ENCODE peak calls at places on chromosomes 2 and 18, in four cellular contexts. One of them, this sample, is unnamed.

GRCh38 chr2:196159223-196159892 is 12.0 kb downstream of the STK17B start:
- DNase-seq in endodermal cell: no peak
- DNase-seq in PC-3: peak; percentile 22
- DNase-seq in HepG2: no peak
- DNase-seq in this sample: no peak

GRCh38 chr2:157053876-157054275 is 203.6 kb upstream of the GALNT5 start:
- DNase-seq in HepG2: no peak
- DNase-seq in endodermal cell: no peak
- DNase-seq in PC-3: no peak
- DNase-seq in this sample: no peak

GRCh38 chr2:189222440-189222839 is 42.9 kb upstream of the COL5A2 start:
- DNase-seq in PC-3: peak; percentile 91
- DNase-seq in endodermal cell: no peak
- DNase-seq in HepG2: no peak
- DNase-seq in this sample: peak; percentile 64

GRCh38 chr2:162153608-162154224 is 1.7 kb upstream of the GCG start:
- DNase-seq in endodermal cell: peak; percentile 85
- DNase-seq in HepG2: peak; percentile 56
- DNase-seq in PC-3: peak; percentile 81
- DNase-seq in this sample: peak; percentile 69

GRCh38 chr2:236526459-236527197 is 43.0 kb upstream of the ACKR3 start:
- DNase-seq in PC-3: no peak
- DNase-seq in HepG2: no peak
- DNase-seq in endodermal cell: no peak
- DNase-seq in this sample: no peak

GRCh38 chr2:203804070-203804469 is 63.5 kb upstream of the CTLA4 start:
- DNase-seq in PC-3: no peak
- DNase-seq in HepG2: no peak
- DNase-seq in endodermal cell: no peak
- DNase-seq in this sample: peak; percentile 85

GRCh38 chr2:239579524-239580198 is 178.8 kb upstream of the HDAC4 start:
- DNase-seq in HepG2: no peak
- DNase-seq in endodermal cell: no peak
- DNase-seq in PC-3: no peak
- DNase-seq in this sample: no peak

GRCh38 chr2:38064805-38065501 is 11.0 kb downstream of the CYP1B1 start:
- DNase-seq in HepG2: no peak
- DNase-seq in PC-3: no peak
- DNase-seq in endodermal cell: no peak
- DNase-seq in this sample: peak; percentile 41

GRCh38 chr2:109533823-109534222 is 79.9 kb downstream of the SEPTIN10 start:
- DNase-seq in PC-3: no peak
- DNase-seq in endodermal cell: peak; percentile 34
- DNase-seq in HepG2: no peak
- DNase-seq in this sample: no peak

GRCh38 chr18:76460482-76460881 is 34.6 kb downstream of the ZNF516 start:
- DNase-seq in PC-3: no peak
- DNase-seq in HepG2: no peak
- DNase-seq in endodermal cell: no peak
- DNase-seq in this sample: no peak

GRCh38 chr2:26484579-26484978 is 6.7 kb upstream of the OTOF start:
- DNase-seq in HepG2: no peak
- DNase-seq in PC-3: no peak
- DNase-seq in endodermal cell: no peak
- DNase-seq in this sample: no peak

GRCh38 chr2:240131941-240132650 is 4.0 kb downstream of the COPS9 start:
- DNase-seq in HepG2: no peak
- DNase-seq in endodermal cell: peak; percentile 83
- DNase-seq in PC-3: no peak
- DNase-seq in this sample: no peak

GRCh38 chr2:177740718-177741117 is 331.9 kb downstream of the PDE11A start:
- DNase-seq in endodermal cell: no peak
- DNase-seq in PC-3: no peak
- DNase-seq in HepG2: no peak
- DNase-seq in this sample: peak; percentile 22

GRCh38 chr2:112195167-112195766 is 57.1 kb downstream of the FBLN7 start:
- DNase-seq in PC-3: no peak
- DNase-seq in endodermal cell: peak; percentile 68
- DNase-seq in HepG2: peak; percentile 11
- DNase-seq in this sample: no peak

GRCh38 chr18:5296706-5297320 is 1.3 kb upstream of the ZBTB14 start:
- DNase-seq in endodermal cell: peak; percentile 94
- DNase-seq in PC-3: peak; percentile 70
- DNase-seq in HepG2: peak; percentile 43
- DNase-seq in this sample: peak; percentile 93

GRCh38 chr18:12628706-12629702 is 28.9 kb downstream of the SPIRE1 start:
- DNase-seq in HepG2: no peak
- DNase-seq in PC-3: peak; percentile 73
- DNase-seq in endodermal cell: no peak
- DNase-seq in this sample: peak; percentile 80

GRCh38 chr2:180705551-180705950 is 274.9 kb upstream of the UBE2E3 start:
- DNase-seq in PC-3: no peak
- DNase-seq in HepG2: no peak
- DNase-seq in endodermal cell: no peak
- DNase-seq in this sample: no peak

GRCh38 chr2:218405365-218406208 is 5.9 kb downstream of the CTDSP1 start:
- DNase-seq in endodermal cell: peak; percentile 74
- DNase-seq in HepG2: no peak
- DNase-seq in PC-3: no peak
- DNase-seq in this sample: peak; percentile 28
- H3K9ac ChIP-seq in endodermal cell: peak overlapping the region; percentile 59
- H3K9ac ChIP-seq in HepG2: peak overlapping the region; percentile 61
- H3K9ac ChIP-seq in PC-3: peak overlapping the region; percentile 46
- H3K9ac ChIP-seq in this sample: peak overlapping the region; percentile 77

GRCh38 chr2:98847853-98848252 is 88.2 kb downstream of the CRACDL start:
- DNase-seq in PC-3: no peak
- DNase-seq in HepG2: no peak
- DNase-seq in endodermal cell: no peak
- DNase-seq in this sample: no peak

GRCh38 chr2:98849113-98849512 is 86.9 kb downstream of the CRACDL start:
- DNase-seq in HepG2: no peak
- DNase-seq in endodermal cell: no peak
- DNase-seq in PC-3: no peak
- DNase-seq in this sample: no peak

GRCh38 chr2:98850074-98850473 is 86.0 kb downstream of the CRACDL start:
- DNase-seq in endodermal cell: no peak
- DNase-seq in HepG2: no peak
- DNase-seq in PC-3: no peak
- DNase-seq in this sample: no peak

GRCh38 chr2:98854675-98855074 is 81.3 kb downstream of the CRACDL start:
- DNase-seq in HepG2: no peak
- DNase-seq in endodermal cell: no peak
- DNase-seq in PC-3: no peak
- DNase-seq in this sample: no peak

GRCh38 chr2:98852903-98853302 is 83.1 kb downstream of the CRACDL start:
- DNase-seq in endodermal cell: no peak
- DNase-seq in PC-3: no peak
- DNase-seq in HepG2: no peak
- DNase-seq in this sample: no peak
- H3K27me3 ChIP-seq in endodermal cell: no peaks in the 10 kb centered on the region
- H3K27me3 ChIP-seq in PC-3: no peaks in the 10 kb centered on the region
- H3K27me3 ChIP-seq in HepG2: peaks cover 9% of the 10 kb centered on the region
- H3K27me3 ChIP-seq in this sample: peaks cover 7% of the 10 kb centered on the region

GRCh38 chr18:23826850-23827620 is 137.8 kb downstream of the LAMA3 start:
- DNase-seq in HepG2: no peak
- DNase-seq in PC-3: no peak
- DNase-seq in endodermal cell: no peak
- DNase-seq in this sample: no peak

GRCh38 chr18:23827681-23828080 is 138.4 kb downstream of the LAMA3 start:
- DNase-seq in HepG2: no peak
- DNase-seq in PC-3: peak; percentile 43
- DNase-seq in endodermal cell: no peak
- DNase-seq in this sample: no peak

GRCh38 chr18:23825978-23826405 is 136.7 kb downstream of the LAMA3 start:
- DNase-seq in PC-3: peak; percentile 37
- DNase-seq in endodermal cell: no peak
- DNase-seq in HepG2: no peak
- DNase-seq in this sample: peak; percentile 34

GRCh38 chr18:23825496-23825895 is 136.2 kb downstream of the LAMA3 start:
- DNase-seq in HepG2: no peak
- DNase-seq in PC-3: no peak
- DNase-seq in endodermal cell: no peak
- DNase-seq in this sample: no peak

GRCh38 chr18:23828426-23828825 is 139.2 kb downstream of the LAMA3 start:
- DNase-seq in PC-3: peak; percentile 88
- DNase-seq in endodermal cell: no peak
- DNase-seq in HepG2: peak; percentile 23
- DNase-seq in this sample: peak; percentile 88
- H3K27ac ChIP-seq in PC-3: peak overlapping the region; percentile 79
- H3K27ac ChIP-seq in endodermal cell: no peak overlapping the region
- H3K27ac ChIP-seq in HepG2: no peak overlapping the region
- H3K27ac ChIP-seq in this sample: no peak overlapping the region

GRCh38 chr2:98565941-98566340 is 42.4 kb downstream of the COA5 start:
- DNase-seq in HepG2: no peak
- DNase-seq in endodermal cell: no peak
- DNase-seq in PC-3: no peak
- DNase-seq in this sample: no peak

GRCh38 chr2:98563394-98563793 is 44.9 kb downstream of the COA5 start:
- DNase-seq in endodermal cell: no peak
- DNase-seq in PC-3: no peak
- DNase-seq in HepG2: no peak
- DNase-seq in this sample: no peak

GRCh38 chr2:98565286-98565860 is 42.9 kb downstream of the COA5 start:
- DNase-seq in PC-3: no peak
- DNase-seq in endodermal cell: no peak
- DNase-seq in HepG2: no peak
- DNase-seq in this sample: no peak

GRCh38 chr2:98561902-98562695 is 46.2 kb downstream of the COA5 start:
- DNase-seq in endodermal cell: no peak
- DNase-seq in HepG2: no peak
- DNase-seq in PC-3: no peak
- DNase-seq in this sample: no peak

DNA sequence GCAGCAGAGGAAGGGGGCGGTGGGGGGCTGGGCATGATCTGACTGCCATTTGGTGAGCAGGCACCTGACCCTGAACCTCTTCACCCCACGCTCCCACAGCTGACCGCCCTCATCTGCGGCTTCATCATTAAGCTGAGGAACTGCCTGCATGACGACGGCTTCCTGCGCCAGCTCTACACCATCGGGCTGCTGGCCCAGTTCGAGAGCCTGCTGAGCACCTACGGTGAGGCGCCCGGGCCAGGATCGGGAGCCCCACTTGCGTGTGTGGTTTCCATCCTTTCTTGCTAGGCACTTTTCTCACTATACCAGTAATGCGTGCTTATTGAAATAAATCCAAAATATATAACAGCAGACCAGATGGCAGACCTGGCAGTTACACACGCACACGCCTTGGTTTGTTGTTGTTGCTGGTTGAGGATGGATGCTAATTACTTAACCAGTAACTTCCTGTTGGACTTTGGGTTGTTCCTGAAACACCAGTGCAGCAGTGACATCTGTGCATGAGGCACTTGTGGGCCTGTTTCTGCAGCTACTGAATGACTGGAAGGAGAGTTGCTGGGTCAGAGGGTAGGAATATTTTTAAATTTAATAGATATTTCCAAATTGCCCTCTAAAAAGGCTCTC is 43.7 kb downstream of the COA5 start:
- DNase-seq in HepG2: peak; percentile 9
- DNase-seq in endodermal cell: no peak
- DNase-seq in PC-3: no peak
- DNase-seq in this sample: no peak
- H3K9ac ChIP-seq in HepG2: no peak overlapping the region
- H3K9ac ChIP-seq in endodermal cell: no peak overlapping the region
- H3K9ac ChIP-seq in PC-3: no peak overlapping the region
- H3K9ac ChIP-seq in this sample: no peak overlapping the region

This sample was measured in mesenchymal stem cell.